ENCODE peak calls at places on chromosomes 1 and 21, in seven cellular contexts. R is colonic mucosa, I is PC-9, E is IMR-90, L is tibial artery, H is Panc1, T is left ventricle myocardium inferior. F is an unnamed sample.

GRCh38 chr1:231039161-231040018 is 664 bp downstream of the FAM89A start:
- DNase-seq in I (peak; percentile 8), E (peak; percentile 37), L (no peak), R (peak; percentile 34), T (peak; percentile 20), H (no peak), F (peak; percentile 25)

GRCh38 chr1:9294910-9295636 is 2.4 kb downstream of the SPSB1 start:
- DNase-seq in I (peak; percentile 20), R (peak; percentile 51), H (no peak), E (peak; percentile 76), T (peak; percentile 47), L (peak; percentile 71), F (no peak)

GRCh38 chr1:230807029-230807428 is 59.8 kb downstream of the CAPN9 start:
- DNase-seq in T (peak; percentile 81), R (no peak), E (no peak), L (peak; percentile 56), H (no peak), I (no peak), F (peak; percentile 81)

GRCh38 chr1:13731897-13732296 is 31.9 kb downstream of the PRDM2 start:
- DNase-seq in E (no peak), I (no peak), L (no peak), R (no peak), H (no peak), T (no peak), F (no peak)

GRCh38 chr1:236853916-236854601 is 59.0 kb downstream of the MTR start:
- DNase-seq in T (no peak), I (no peak), L (no peak), E (peak; percentile 21), H (no peak), R (no peak), F (no peak)

GRCh38 chr1:230145953-230146476 is 79.0 kb downstream of the GALNT2 start:
- DNase-seq in I (no peak), R (no peak), T (no peak), E (no peak), H (no peak), L (no peak), F (no peak)

GRCh38 chr21:40194181-40194580 is 326.9 kb downstream of the PCP4 start:
- DNase-seq in H (no peak), I (no peak), E (no peak), R (no peak), T (no peak), L (no peak), F (no peak)

GRCh38 chr1:23134055-23134454 is 34.6 kb downstream of the LUZP1 start:
- DNase-seq in L (no peak), E (no peak), R (no peak), T (no peak), H (no peak), I (no peak), F (no peak)

GRCh38 chr1:232813082-232813481 is 7.9 kb downstream of the MAP10 start:
- DNase-seq in H (no peak), E (no peak), T (no peak), L (no peak), R (no peak), I (no peak), F (no peak)

GRCh38 chr1:33433509-33434362 is 2.8 kb upstream of the PHC2 start:
- DNase-seq in E (peak; percentile 99), T (no peak), H (peak; percentile 97), L (peak; percentile 82), I (peak; percentile 49), R (peak; percentile 54), F (no peak)

GRCh38 chr21:31554511-31555022 is 104.9 kb upstream of the SOD1 start:
- DNase-seq in H (no peak), R (no peak), I (no peak), T (no peak), E (peak; percentile 5), L (no peak), F (no peak)

GRCh38 chr1:155967410-155968400 is 10.6 kb downstream of the ARHGEF2 start:
- DNase-seq in I (no peak), T (no peak), L (no peak), H (no peak), R (no peak), E (no peak), F (no peak)

GRCh38 chr1:56821462-56821797 is 2.2 kb upstream of the FYB2 start:
- DNase-seq in H (no peak), R (no peak), E (peak; percentile 50), L (no peak), T (no peak), I (no peak), F (no peak)

GRCh38 chr1:8059161-8059622 is 33.1 kb upstream of the ERRFI1 start:
- DNase-seq in R (no peak), E (peak; percentile 75), I (peak; percentile 51), T (no peak), H (no peak), L (no peak), F (no peak)

GRCh38 chr1:32848354-32849063 is 22.2 kb downstream of the FNDC5 start:
- DNase-seq in T (no peak), I (no peak), H (no peak), R (no peak), E (no peak), L (no peak), F (no peak)

GRCh38 chr1:53899206-53899628 is 5.2 kb downstream of the DIO1 start:
- DNase-seq in E (peak; percentile 69), R (no peak), T (peak; percentile 25), L (no peak), H (no peak), I (no peak), F (peak; percentile 40)

GRCh38 chr1:25616932-25617625 is 488 bp downstream of the MAN1C1 start:
- DNase-seq in R (no peak), H (no peak), E (no peak), I (no peak), L (no peak), T (peak; percentile 22), F (no peak)

GRCh38 chr1:113429461-113430153 is 39.3 kb downstream of the MAGI3 start:
- DNase-seq in I (no peak), L (no peak), R (no peak), H (no peak), T (no peak), E (peak; percentile 10), F (no peak)

GRCh38 chr1:32431736-32432400 is 33.0 kb upstream of the ZBTB8B start:
- DNase-seq in T (no peak), L (no peak), R (no peak), H (no peak), I (no peak), E (no peak), F (no peak)

GRCh38 chr1:202173993-202174392 is 13.6 kb upstream of the PTPN7 start:
- DNase-seq in I (no peak), T (no peak), L (no peak), E (no peak), H (no peak), R (no peak), F (no peak)

DNA sequence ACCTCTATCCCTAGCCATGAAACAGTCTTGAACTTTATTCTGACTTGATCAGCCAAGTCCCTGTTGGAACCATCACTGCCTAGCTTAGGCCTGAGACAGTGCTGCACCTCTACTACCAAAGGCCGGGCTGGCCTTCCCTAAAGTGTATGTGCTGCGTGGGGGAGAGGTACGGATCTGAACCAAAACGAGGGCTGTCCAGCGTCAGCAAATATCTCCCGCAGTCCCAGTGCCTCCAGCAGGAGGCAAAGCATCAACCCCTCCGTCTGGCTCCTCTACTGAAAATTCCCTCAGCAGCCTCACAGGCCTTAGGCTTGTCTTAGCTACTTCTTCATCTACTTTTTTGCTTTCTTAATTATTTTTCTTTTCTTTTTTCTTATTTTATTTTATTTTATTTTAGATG is 33.3 kb upstream of the KIF26B start:
- DNase-seq in E (no peak), I (no peak), R (no peak), T (no peak), H (no peak), L (no peak), F (no peak)
- H3K27ac ChIP-seq in E (no peak overlapping the region), I (no peak overlapping the region), R (no peak overlapping the region), T (no peak overlapping the region), H (no peak overlapping the region), L (no peak overlapping the region), F (no peak overlapping the region)

GRCh38 chr1:170732262-170732595 is 68.3 kb downstream of the PRRX1 start:
- DNase-seq in L (no peak), R (no peak), E (peak; percentile 60), T (no peak), H (no peak), I (no peak), F (no peak)
- H3K4me1 ChIP-seq in L (no peaks in the 10 kb centered on the region), R (no peaks in the 10 kb centered on the region), E (peaks cover 13% of the 10 kb centered on the region), T (peaks cover 67% of the 10 kb centered on the region), H (no peaks in the 10 kb centered on the region), I (no peaks in the 10 kb centered on the region), F (no peaks in the 10 kb centered on the region)

DNA sequence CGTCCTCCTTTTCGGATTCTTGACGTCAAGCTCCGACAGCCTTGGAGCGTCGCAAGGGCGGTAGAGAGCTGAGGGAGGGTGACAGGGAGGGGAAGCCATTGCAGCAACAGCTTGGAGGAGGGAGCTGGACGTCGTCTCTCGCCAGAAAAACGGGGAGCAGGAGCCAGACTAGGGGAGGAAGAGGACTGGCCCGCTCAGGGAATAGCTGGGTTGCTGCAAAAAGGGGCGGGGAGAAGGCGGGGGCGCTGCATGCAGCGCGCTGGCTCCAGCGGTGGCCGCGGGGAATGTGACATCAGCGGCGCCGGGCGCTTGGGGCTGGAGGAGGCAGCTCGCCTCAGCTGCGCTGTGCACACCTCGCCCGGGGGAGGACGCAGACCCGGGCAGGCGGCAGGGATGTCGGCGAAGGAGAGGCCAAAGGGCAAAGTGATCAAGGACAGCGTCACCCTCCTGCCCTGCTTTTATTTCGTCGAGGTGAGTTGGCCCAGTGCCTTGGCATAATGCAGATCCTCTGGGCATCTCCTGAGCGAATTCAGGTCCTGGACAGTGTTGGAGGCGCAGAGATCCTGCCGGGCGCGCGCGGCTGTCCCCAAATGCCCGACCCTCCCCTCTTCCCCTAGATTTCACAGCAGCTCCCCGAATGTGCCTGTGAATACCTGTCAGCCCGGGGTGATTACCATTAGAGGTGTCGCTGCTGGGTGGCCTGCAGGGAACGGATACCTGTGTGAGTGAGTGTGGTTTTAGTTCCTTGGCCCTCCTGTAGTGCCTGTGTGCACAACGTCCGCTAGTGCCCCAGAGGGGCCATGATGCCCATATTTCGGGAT is at the start of gene PLPPR4:
- DNase-seq in R (peak; percentile 34), E (peak; percentile 43), H (no peak), T (peak; percentile 39), L (peak; percentile 33), I (peak; percentile 19), F (peak; percentile 63)
- H3K4me3 ChIP-seq in R (peak within 1 kb of the TSS; percentile 19), E (peak within 1 kb of the TSS; percentile 57), H (peak within 1 kb of the TSS; percentile 31), T (peak within 1 kb of the TSS; percentile 66), L (peak within 1 kb of the TSS; percentile 27), I (peak within 1 kb of the TSS; percentile 18), F (peak within 1 kb of the TSS; percentile 43)

DNA sequence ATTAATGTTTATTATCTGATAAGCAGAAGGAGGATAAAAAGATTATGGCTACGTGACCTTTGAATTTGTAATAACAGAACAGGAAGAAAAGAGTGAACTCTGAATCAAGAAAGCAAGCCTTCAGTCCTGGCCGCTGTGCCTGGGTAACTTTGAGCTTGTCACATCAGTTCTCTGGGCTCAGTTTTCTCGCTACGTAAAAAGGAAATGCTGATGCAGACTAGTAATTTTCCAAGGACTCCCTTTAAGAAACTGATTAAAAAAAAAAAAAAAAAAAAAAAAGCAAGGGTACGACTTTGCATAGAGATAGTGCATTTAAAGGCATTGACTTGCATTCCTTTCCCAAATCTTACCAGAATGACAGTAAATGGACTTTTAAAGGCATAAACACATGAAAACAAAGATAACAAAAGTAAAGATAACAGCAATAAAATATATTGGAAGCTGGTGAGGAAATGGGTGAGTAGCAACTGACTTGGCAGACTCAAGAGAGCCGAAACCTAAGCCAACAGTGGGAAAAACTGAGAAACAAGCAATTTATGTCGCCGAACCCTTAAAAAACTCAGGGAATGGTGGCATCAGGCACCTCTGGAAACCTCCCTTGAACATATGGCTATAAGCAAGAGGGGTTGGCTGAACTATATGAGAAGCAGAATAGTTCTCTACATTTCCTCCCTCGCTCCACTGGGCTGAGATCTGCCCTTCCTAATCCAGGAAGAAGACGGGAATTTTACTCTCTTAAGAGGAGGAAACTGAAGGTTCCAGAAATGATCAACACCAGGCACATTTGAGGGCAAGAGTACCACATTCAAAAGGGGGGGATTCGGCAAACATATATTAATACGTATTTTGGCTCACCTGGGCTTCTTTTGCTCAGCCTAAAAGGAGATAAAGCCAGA is 189.2 kb downstream of the CDC7 start:
- DNase-seq in H (no peak), E (no peak), L (no peak), R (no peak), I (no peak), T (no peak), F (no peak)
- H3K27ac ChIP-seq in H (no peak overlapping the region), E (no peak overlapping the region), L (peak overlapping the region; percentile 49), R (peak overlapping the region; percentile 56), I (no peak overlapping the region), T (peak overlapping the region; percentile 60), F (no peak overlapping the region)

F was measured in pancreas.